ENCODE peak calls at places on chromosomes 5 and 9, in four cellular contexts. One of them, this sample, is unnamed.

GRCh38 chr9:100088202-100088601 is 10.6 kb downstream of the ERP44 start:
- DNase-seq in IMR-90: no peak
- DNase-seq in H1: no peak
- DNase-seq in H9: no peak
- DNase-seq in this sample: peak

GRCh38 chr5:20610650-20611049 is 622.6 kb upstream of the CDH18 start:
- DNase-seq in IMR-90: no peak
- DNase-seq in H1: no peak
- DNase-seq in H9: no peak
- DNase-seq in this sample: no peak

GRCh38 chr9:38171538-38171884 is 102.5 kb upstream of the SHB start:
- DNase-seq in IMR-90: no peak
- DNase-seq in H1: no peak
- DNase-seq in H9: no peak
- DNase-seq in this sample: no peak

GRCh38 chr9:37986771-37987258 is 82.2 kb downstream of the SHB start:
- DNase-seq in IMR-90: no peak
- DNase-seq in H1: no peak
- DNase-seq in H9: no peak
- DNase-seq in this sample: no peak

GRCh38 chr5:67092447-67093023 is 104.1 kb downstream of the CD180 start:
- DNase-seq in IMR-90: peak
- DNase-seq in H1: no peak
- DNase-seq in H9: no peak
- DNase-seq in this sample: no peak

GRCh38 chr5:82540301-82540700 is 262.1 kb upstream of the RPS23 start:
- DNase-seq in IMR-90: no peak
- DNase-seq in H1: no peak
- DNase-seq in H9: no peak
- DNase-seq in this sample: no peak

GRCh38 chr9:22054529-22054928 is 45.4 kb upstream of the CDKN2B start:
- DNase-seq in IMR-90: no peak
- DNase-seq in H1: no peak
- DNase-seq in H9: no peak
- DNase-seq in this sample: no peak

GRCh38 chr5:45532826-45533624 is 163.2 kb downstream of the HCN1 start:
- DNase-seq in IMR-90: no peak
- DNase-seq in H1: no peak
- DNase-seq in H9: no peak
- DNase-seq in this sample: no peak

GRCh38 chr5:56290378-56291057 is 57.4 kb upstream of the ANKRD55 start:
- DNase-seq in IMR-90: no peak
- DNase-seq in H1: no peak
- DNase-seq in H9: no peak
- DNase-seq in this sample: no peak

GRCh38 chr9:105026451-105026850 is 98.5 kb upstream of the ABCA1 start:
- DNase-seq in IMR-90: peak
- DNase-seq in H1: no peak
- DNase-seq in H9: no peak
- DNase-seq in this sample: no peak

GRCh38 chr9:34591091-34591910 is 1.8 kb upstream of the CNTFR start:
- DNase-seq in IMR-90: peak
- DNase-seq in H1: peak
- DNase-seq in H9: peak
- DNase-seq in this sample: peak

GRCh38 chr9:106107716-106108115 is 413.4 kb downstream of the TMEM38B start:
- DNase-seq in IMR-90: no peak
- DNase-seq in H1: no peak
- DNase-seq in H9: no peak
- DNase-seq in this sample: no peak

GRCh38 chr9:81874926-81875325 is 53.3 kb upstream of the SPATA31D4 start:
- DNase-seq in IMR-90: peak
- DNase-seq in H1: no peak
- DNase-seq in H9: no peak
- DNase-seq in this sample: no peak

GRCh38 chr9:37311938-37312730 is 110.4 kb upstream of the GRHPR start:
- DNase-seq in IMR-90: peak
- DNase-seq in H1: no peak
- DNase-seq in H9: no peak
- DNase-seq in this sample: no peak

GRCh38 chr9:78680196-78680595 is 383.3 kb downstream of the PSAT1 start:
- DNase-seq in IMR-90: no peak
- DNase-seq in H1: no peak
- DNase-seq in H9: no peak
- DNase-seq in this sample: no peak

GRCh38 chr5:116674881-116675627 is 100.4 kb upstream of the SEMA6A start:
- DNase-seq in IMR-90: no peak
- DNase-seq in H1: no peak
- DNase-seq in H9: no peak
- DNase-seq in this sample: no peak

GRCh38 chr5:169656125-169656990 is 19.3 kb downstream of the DOCK2 start:
- DNase-seq in IMR-90: peak
- DNase-seq in H1: no peak
- DNase-seq in H9: no peak
- DNase-seq in this sample: no peak

GRCh38 chr5:143416411-143416810 is 12.9 kb upstream of the NR3C1 start:
- DNase-seq in IMR-90: no peak
- DNase-seq in H1: no peak
- DNase-seq in H9: no peak
- DNase-seq in this sample: no peak

GRCh38 chr9:68619636-68620035 is 79.0 kb upstream of the TMEM252 start:
- DNase-seq in IMR-90: no peak
- DNase-seq in H1: no peak
- DNase-seq in H9: no peak
- DNase-seq in this sample: no peak

GRCh38 chr5:43068037-43068436 is 27.9 kb upstream of the ANXA2R start:
- DNase-seq in IMR-90: no peak
- DNase-seq in H1: no peak
- DNase-seq in H9: no peak
- DNase-seq in this sample: no peak

GRCh38 chr5:177264178-177264577 is 39.3 kb downstream of the RAB24 start:
- DNase-seq in IMR-90: no peak
- DNase-seq in H1: no peak
- DNase-seq in H9: no peak
- DNase-seq in this sample: no peak

GRCh38 chr5:150498971-150499370 is 9.0 kb upstream of the NDST1 start:
- DNase-seq in IMR-90: no peak
- DNase-seq in H1: no peak
- DNase-seq in H9: no peak
- DNase-seq in this sample: no peak

GRCh38 chr9:108885643-108886348 is 23.7 kb downstream of the ACTL7A start:
- DNase-seq in IMR-90: peak
- DNase-seq in H1: no peak
- DNase-seq in H9: no peak
- DNase-seq in this sample: peak

GRCh38 chr9:81344366-81344765 is 345.0 kb downstream of the TLE1 start:
- DNase-seq in IMR-90: no peak
- DNase-seq in H1: no peak
- DNase-seq in H9: no peak
- DNase-seq in this sample: no peak

GRCh38 chr5:109589239-109589638 is 100.5 kb upstream of the MAN2A1 start:
- DNase-seq in IMR-90: no peak
- DNase-seq in H1: no peak
- DNase-seq in H9: no peak
- DNase-seq in this sample: no peak

GRCh38 chr9:134571326-134571871 is 70.2 kb upstream of the COL5A1 start:
- DNase-seq in IMR-90: no peak
- DNase-seq in H1: peak
- DNase-seq in H9: no peak
- DNase-seq in this sample: no peak

GRCh38 chr5:76367623-76368366 is 35.3 kb upstream of the IQGAP2 start:
- DNase-seq in IMR-90: peak
- DNase-seq in H1: no peak
- DNase-seq in H9: no peak
- DNase-seq in this sample: peak

GRCh38 chr5:133427121-133427777 is 185.1 kb downstream of the FSTL4 start:
- DNase-seq in IMR-90: peak
- DNase-seq in H1: no peak
- DNase-seq in H9: no peak
- DNase-seq in this sample: no peak

GRCh38 chr9:76592105-76593010 is 133.4 kb downstream of the GCNT1 start:
- DNase-seq in IMR-90: no peak
- DNase-seq in H1: no peak
- DNase-seq in H9: no peak
- DNase-seq in this sample: peak

GRCh38 chr9:113215142-113215541 is 5.9 kb downstream of the FKBP15 start:
- DNase-seq in IMR-90: peak
- DNase-seq in H1: no peak
- DNase-seq in H9: no peak
- DNase-seq in this sample: no peak

GRCh38 chr5:148113243-148113642 is 49.5 kb downstream of the SPINK5 start:
- DNase-seq in IMR-90: no peak
- DNase-seq in H1: no peak
- DNase-seq in H9: no peak
- DNase-seq in this sample: no peak

GRCh38 chr5:158135682-158136176 is 276.8 kb upstream of the CLINT1 start:
- DNase-seq in IMR-90: no peak
- DNase-seq in H1: peak
- DNase-seq in H9: peak
- DNase-seq in this sample: peak

GRCh38 chr5:138064526-138064925 is 19.3 kb upstream of the WNT8A start:
- DNase-seq in IMR-90: no peak
- DNase-seq in H1: no peak
- DNase-seq in H9: no peak
- DNase-seq in this sample: peak

GRCh38 chr5:19240150-19240549 is 747.9 kb downstream of the CDH18 start:
- DNase-seq in IMR-90: no peak
- DNase-seq in H1: no peak
- DNase-seq in H9: no peak
- DNase-seq in this sample: peak

GRCh38 chr5:89277791-89278190 is 394.8 kb upstream of the MEF2C start:
- DNase-seq in IMR-90: peak
- DNase-seq in H1: no peak
- DNase-seq in H9: no peak
- DNase-seq in this sample: no peak

GRCh38 chr5:155729684-155730059 is 597.3 kb upstream of the SGCD start:
- DNase-seq in IMR-90: no peak
- DNase-seq in H1: peak
- DNase-seq in H9: peak
- DNase-seq in this sample: peak

DNA sequence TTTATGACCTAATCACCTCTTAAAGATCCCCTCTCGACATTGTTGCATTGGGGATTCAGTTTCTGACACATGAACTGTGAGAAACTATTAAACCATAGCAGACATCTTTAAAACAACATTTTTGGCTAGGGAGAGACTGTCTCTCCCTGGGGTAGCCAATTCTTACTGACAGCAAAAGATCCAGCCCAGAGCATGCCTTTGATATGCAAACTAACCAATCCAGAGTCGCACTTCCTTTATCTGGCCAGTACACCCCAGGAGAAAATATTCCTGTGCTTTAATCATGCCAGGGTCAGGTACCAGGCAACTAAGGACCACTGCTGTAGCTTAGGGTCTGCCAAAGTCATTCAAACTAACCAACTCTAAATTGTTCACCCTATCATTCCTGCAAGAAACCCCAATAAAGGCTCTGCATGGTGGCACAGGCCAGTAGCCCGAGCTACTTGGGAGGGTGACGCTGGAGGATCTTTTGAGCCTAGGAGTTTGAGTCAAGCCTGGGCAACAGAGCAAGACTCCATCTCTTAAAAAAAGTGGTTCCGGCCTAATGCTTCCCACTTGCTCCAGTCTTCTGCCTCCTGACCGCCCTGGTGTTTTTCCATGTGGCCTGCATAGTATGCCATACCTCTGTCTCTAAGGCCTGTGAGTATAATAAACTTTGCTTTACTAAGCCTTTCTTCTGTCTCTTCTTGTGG is 62.3 kb upstream of the DAPK1 start:
- DNase-seq in IMR-90: no peak
- DNase-seq in H1: no peak
- DNase-seq in H9: no peak
- DNase-seq in this sample: peak
- H4K5ac ChIP-seq in IMR-90: no peak
- H4K5ac ChIP-seq in H1: no peak
- H4K5ac ChIP-seq in H9: no peak
- H4K5ac ChIP-seq in this sample: no peak

GRCh38 chr5:36690041-36690941 is 83.9 kb downstream of the SLC1A3 start:
- DNase-seq in IMR-90: peak
- DNase-seq in H1: peak
- DNase-seq in H9: peak
- DNase-seq in this sample: peak
- H4K5ac ChIP-seq in IMR-90: no peak
- H4K5ac ChIP-seq in H1: no peak
- H4K5ac ChIP-seq in H9: no peak
- H4K5ac ChIP-seq in this sample: no peak

GRCh38 chr9:71144495-71144894 is 23.1 kb upstream of the TRPM3 start:
- DNase-seq in IMR-90: no peak
- DNase-seq in H1: no peak
- DNase-seq in H9: no peak
- DNase-seq in this sample: no peak

GRCh38 chr9:71146511-71146910 is 25.1 kb upstream of the TRPM3 start:
- DNase-seq in IMR-90: no peak
- DNase-seq in H1: no peak
- DNase-seq in H9: no peak
- DNase-seq in this sample: no peak

GRCh38 chr9:71145179-71145578 is 23.8 kb upstream of the TRPM3 start:
- DNase-seq in IMR-90: no peak
- DNase-seq in H1: no peak
- DNase-seq in H9: no peak
- DNase-seq in this sample: no peak

GRCh38 chr9:71147368-71147767 is 25.9 kb upstream of the TRPM3 start:
- DNase-seq in IMR-90: no peak
- DNase-seq in H1: no peak
- DNase-seq in H9: no peak
- DNase-seq in this sample: no peak
- H4K5ac ChIP-seq in IMR-90: no peak
- H4K5ac ChIP-seq in H1: no peak
- H4K5ac ChIP-seq in H9: no peak
- H4K5ac ChIP-seq in this sample: no peak

DNA sequence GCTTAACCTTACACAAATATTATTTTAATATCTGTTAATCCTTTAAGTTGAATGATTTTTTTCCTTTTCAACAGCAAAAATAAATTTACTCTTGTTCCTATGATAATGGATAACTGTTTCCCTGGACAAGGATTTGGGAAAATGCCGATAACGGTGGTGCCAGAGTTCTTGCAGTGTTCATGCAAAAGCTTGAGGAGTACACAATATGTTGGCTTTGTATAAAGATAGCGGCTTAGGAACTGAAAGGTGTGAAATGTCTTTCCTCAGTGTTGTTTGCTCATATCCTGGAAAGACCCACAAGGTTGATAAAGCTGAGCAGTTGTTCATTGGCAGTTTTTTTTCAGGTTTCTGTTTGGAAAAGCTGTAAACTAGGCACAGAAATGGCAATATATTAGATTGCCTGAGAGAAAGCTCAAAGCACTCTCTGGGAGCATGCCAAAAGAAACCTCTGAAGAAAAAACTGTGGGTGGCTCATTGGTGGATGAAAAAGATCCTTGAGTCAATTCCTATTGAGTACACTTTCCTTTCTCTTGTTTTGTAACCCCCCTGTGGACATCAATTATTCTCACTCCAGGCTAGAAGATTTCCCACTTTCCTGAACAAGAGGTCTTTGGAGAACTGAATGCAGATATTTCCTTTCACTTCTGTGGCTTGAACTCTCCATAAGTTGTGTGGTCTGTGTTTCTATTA is 117.2 kb upstream of the RGMB start:
- DNase-seq in IMR-90: peak
- DNase-seq in H1: no peak
- DNase-seq in H9: no peak
- DNase-seq in this sample: peak
- H4K5ac ChIP-seq in IMR-90: no peak
- H4K5ac ChIP-seq in H1: peak
- H4K5ac ChIP-seq in H9: no peak
- H4K5ac ChIP-seq in this sample: no peak

GRCh38 chr5:96200611-96201010 is 232.4 kb downstream of the PCSK1 start:
- DNase-seq in IMR-90: no peak
- DNase-seq in H1: no peak
- DNase-seq in H9: no peak
- DNase-seq in this sample: no peak
- H4K5ac ChIP-seq in IMR-90: no peak
- H4K5ac ChIP-seq in H1: no peak
- H4K5ac ChIP-seq in H9: no peak
- H4K5ac ChIP-seq in this sample: no peak

This sample was measured in mesendoderm.